ENCODE peak calls at places on chromosomes 11 and 22, in five cellular contexts. F, K, Z, E and X are unnamed samples.

GRCh38 chr11:85751738-85752137 is 59.2 kb downstream of the SYTL2 start:
- DNase-seq in F (no peak), K (no peak), Z (no peak), E (no peak), X (no peak)

GRCh38 chr11:65921033-65921555 is 1.9 kb downstream of the DRAP1 start:
- DNase-seq in F (no peak), K (no peak), Z (no peak), E (no peak), X (no peak)

GRCh38 chr11:69088676-69089146 is 40.0 kb downstream of the TPCN2 start:
- DNase-seq in F (peak; percentile 78), K (no peak), Z (peak; percentile 71), E (peak; percentile 82), X (peak; percentile 85)

GRCh38 chr11:35873721-35874120 is 70.1 kb upstream of the LDLRAD3 start:
- DNase-seq in F (no peak), K (no peak), Z (no peak), E (no peak), X (no peak)

GRCh38 chr11:105693075-105693474 is 83.2 kb downstream of the GRIA4 start:
- DNase-seq in F (no peak), K (no peak), Z (no peak), E (peak; percentile 28), X (no peak)

GRCh38 chr22:37508431-37508963 is 10.7 kb downstream of the CARD10 start:
- DNase-seq in F (peak; percentile 69), K (no peak), Z (no peak), E (no peak), X (no peak)

GRCh38 chr11:133948711-133949110 is 8.1 kb downstream of the IGSF9B start:
- DNase-seq in F (no peak), K (no peak), Z (no peak), E (no peak), X (no peak)

GRCh38 chr11:1346669-1347390 is 37.4 kb upstream of the TOLLIP start:
- DNase-seq in F (no peak), K (no peak), Z (no peak), E (no peak), X (no peak)

GRCh38 chr22:33302049-33302545 is 243.9 kb upstream of the SYN3 start:
- DNase-seq in F (peak; percentile 89), K (no peak), Z (peak; percentile 90), E (peak; percentile 68), X (peak; percentile 86)

GRCh38 chr11:66111158-66111557 is 41.1 kb downstream of the PACS1 start:
- DNase-seq in F (no peak), K (no peak), Z (no peak), E (no peak), X (no peak)

GRCh38 chr22:30290679-30291333 is 1.5 kb upstream of the CASTOR1 start:
- DNase-seq in F (peak; percentile 92), K (no peak), Z (peak; percentile 95), E (peak; percentile 69), X (peak; percentile 60)

GRCh38 chr11:17388609-17389204 is at the start of gene KCNJ11:
- DNase-seq in F (no peak), K (no peak), Z (no peak), E (no peak), X (no peak)

GRCh38 chr11:24697722-24698121 is 200.9 kb downstream of the LUZP2 start:
- DNase-seq in F (no peak), K (peak; percentile 32), Z (no peak), E (peak; percentile 56), X (no peak)

GRCh38 chr22:32752868-32753520 is 48.5 kb upstream of the TIMP3 start:
- DNase-seq in F (peak; percentile 62), K (no peak), Z (no peak), E (peak; percentile 80), X (no peak)

GRCh38 chr11:101996106-101996505 is 51.1 kb upstream of the CFAP300 start:
- DNase-seq in F (no peak), K (no peak), Z (no peak), E (no peak), X (no peak)

GRCh38 chr11:104001474-104001873 is 35.0 kb upstream of the DDI1 start:
- DNase-seq in F (no peak), K (no peak), Z (no peak), E (peak; percentile 58), X (no peak)

GRCh38 chr11:23875407-23875950 is 621.4 kb upstream of the LUZP2 start:
- DNase-seq in F (no peak), K (no peak), Z (no peak), E (peak; percentile 76), X (no peak)

GRCh38 chr22:50399751-50400331 is 56.7 kb downstream of the PPP6R2 start:
- DNase-seq in F (peak; percentile 43), K (no peak), Z (peak; percentile 48), E (no peak), X (peak; percentile 16)

GRCh38 chr11:69541501-69542313 is 60.2 kb downstream of the LINC01488 start:
- DNase-seq in F (no peak), K (peak; percentile 91), Z (no peak), E (peak; percentile 8), X (no peak)

GRCh38 chr22:49084203-49084602 is 743.5 kb downstream of the BRD1 start:
- DNase-seq in F (no peak), K (no peak), Z (no peak), E (no peak), X (no peak)

GRCh38 chr11:76263166-76263565 is 56.9 kb upstream of the WNT11 start:
- DNase-seq in F (no peak), K (no peak), Z (no peak), E (no peak), X (no peak)

GRCh38 chr11:128610765-128611617 is 23.6 kb upstream of the ETS1 start:
- DNase-seq in F (no peak), K (no peak), Z (no peak), E (no peak), X (peak; percentile 96)

GRCh38 chr11:8023831-8024555 is 36.9 kb downstream of the EIF3F start:
- DNase-seq in F (no peak), K (no peak), Z (no peak), E (peak; percentile 27), X (no peak)

GRCh38 chr22:24302591-24302990 is 32.0 kb downstream of the SPECC1L start:
- DNase-seq in F (no peak), K (no peak), Z (no peak), E (no peak), X (no peak)

GRCh38 chr11:130120045-130120444 is 39.5 kb upstream of the ST14 start:
- DNase-seq in F (no peak), K (no peak), Z (no peak), E (no peak), X (no peak)

GRCh38 chr11:86292912-86293606 is 9.0 kb upstream of the HIKESHI start:
- DNase-seq in F (no peak), K (no peak), Z (no peak), E (no peak), X (peak; percentile 75)

DNA sequence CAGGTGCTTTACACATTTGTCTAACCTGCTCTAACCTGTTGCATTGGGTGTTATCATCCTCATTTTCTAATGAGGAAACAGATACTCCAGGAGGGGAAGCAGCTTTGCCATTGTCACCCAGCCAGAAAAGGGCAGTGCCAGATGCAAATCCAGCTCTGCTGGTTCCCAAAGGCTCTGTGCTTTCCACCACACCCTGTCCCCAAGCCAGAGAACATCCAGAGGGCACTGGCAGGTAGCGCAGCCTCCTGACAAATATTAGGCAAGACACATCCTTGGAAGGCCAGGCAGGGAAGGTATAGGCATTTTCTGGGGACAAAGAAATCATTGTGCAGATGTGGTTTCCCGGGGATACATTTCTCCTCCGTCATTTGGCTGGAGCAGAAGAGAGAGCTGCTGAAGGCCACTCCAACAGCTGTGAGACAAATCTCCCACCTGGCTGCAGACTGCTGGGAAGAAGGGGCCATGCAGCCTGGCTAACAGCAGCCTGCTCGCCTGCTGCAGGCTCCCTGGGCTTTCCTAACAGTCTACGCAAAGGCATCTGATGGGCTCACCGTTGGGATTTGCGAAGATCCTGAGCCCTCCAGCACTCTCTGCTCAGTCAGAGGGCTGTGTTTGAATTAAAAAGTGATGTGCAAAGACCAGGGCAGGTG is 93.9 kb upstream of the PITPNB start:
- DNase-seq in F (peak; percentile 15), K (no peak), Z (no peak), E (no peak), X (no peak)
- TF ChIP-seq CTCF in F (no peak), K (no peak), Z (no peak), E (no peak), X (no peak)

GRCh38 chr11:33375688-33376311 is 118.6 kb downstream of the HIPK3 start:
- DNase-seq in F (no peak), K (no peak), Z (no peak), E (peak; percentile 33), X (peak; percentile 34)

GRCh38 chr11:33376331-33377099 is 119.3 kb downstream of the HIPK3 start:
- DNase-seq in F (no peak), K (no peak), Z (no peak), E (no peak), X (peak; percentile 25)

GRCh38 chr11:33377100-33377851 is 120.1 kb downstream of the HIPK3 start:
- DNase-seq in F (no peak), K (no peak), Z (no peak), E (no peak), X (no peak)

GRCh38 chr11:33373636-33374035 is 116.5 kb downstream of the HIPK3 start:
- DNase-seq in F (no peak), K (no peak), Z (no peak), E (no peak), X (no peak)

DNA sequence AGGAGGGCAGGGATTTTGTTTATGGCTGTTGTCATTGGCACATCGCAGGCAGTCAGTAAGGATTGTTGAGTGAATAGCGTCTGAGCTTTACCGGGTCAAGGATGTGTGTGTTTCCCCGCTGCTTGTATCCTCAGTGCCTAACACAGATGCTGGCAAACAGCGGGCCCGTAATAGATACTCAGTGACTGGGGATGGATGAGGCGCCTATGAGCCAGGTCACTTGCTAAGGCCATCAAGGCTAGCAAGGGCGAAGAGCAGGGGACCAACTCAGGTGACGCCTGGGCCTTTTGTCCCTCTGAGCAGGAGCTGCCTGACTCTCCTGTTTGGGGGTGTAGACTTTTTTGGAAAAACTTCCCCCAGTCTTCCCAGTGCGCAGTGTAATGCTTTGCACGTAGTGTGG is 118.1 kb downstream of the HIPK3 start:
- DNase-seq in F (no peak), K (no peak), Z (no peak), E (no peak), X (no peak)
- H3K4me3 ChIP-seq in F (no peak overlapping the region), K (no peak overlapping the region), Z (no peak overlapping the region), E (peak overlapping the region; percentile 58), X (no peak overlapping the region)

DNA sequence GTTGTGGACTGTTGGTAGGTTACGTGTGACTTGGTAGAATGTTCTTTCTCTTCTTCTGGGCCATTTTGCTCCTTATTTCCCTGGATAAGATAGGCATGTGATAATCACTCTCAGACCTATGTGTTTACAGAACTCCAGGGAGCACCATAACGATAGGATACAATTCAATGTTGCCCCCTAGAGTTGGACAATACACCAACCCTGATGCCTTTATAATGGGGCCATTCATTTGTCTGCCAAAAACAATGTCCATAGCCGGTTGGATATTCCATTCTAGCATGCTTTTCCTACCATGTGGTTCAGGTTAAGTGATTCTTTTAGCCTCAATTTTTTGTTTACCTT is 60.5 kb downstream of the APIP start:
- DNase-seq in F (no peak), K (no peak), Z (no peak), E (no peak), X (no peak)
- TF ChIP-seq CTCF in F (no peak), K (no peak), Z (no peak), E (no peak), X (no peak)

DNA sequence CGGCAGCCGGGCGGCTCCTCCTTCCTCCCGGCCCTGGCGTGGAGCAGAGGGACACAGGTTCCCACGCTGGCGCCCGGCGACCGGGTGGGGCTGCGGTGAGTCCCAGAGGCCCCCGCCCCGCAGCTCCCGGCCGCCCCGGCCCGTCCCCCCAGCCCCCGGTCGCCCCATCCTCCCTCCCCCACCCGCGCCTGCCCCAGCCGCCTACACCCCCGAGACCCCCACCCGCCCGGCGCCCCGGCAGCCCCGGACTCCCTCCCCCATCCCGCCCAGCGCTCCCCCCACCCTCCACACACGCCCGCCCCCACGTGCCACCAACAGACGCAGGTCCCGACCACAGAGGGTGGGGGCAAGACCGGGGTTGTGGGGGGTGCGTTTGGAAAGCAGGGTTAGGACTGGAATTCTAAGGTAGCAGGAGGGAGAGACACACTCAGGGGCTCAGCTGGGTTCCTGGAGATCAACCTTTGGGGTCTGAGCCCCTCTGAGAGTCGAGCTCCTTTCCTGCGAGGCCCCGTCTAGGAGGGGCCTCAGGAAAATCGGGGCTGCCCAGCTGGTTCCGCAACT is 299 bp downstream of the PGGHG start:
- DNase-seq in F (no peak), K (no peak), Z (no peak), E (no peak), X (no peak)
- H3K4me3 ChIP-seq in F (peak overlapping the region; percentile 69), K (peak overlapping the region; percentile 44), Z (peak overlapping the region; percentile 85), E (peak overlapping the region; percentile 34), X (peak overlapping the region; percentile 51)